ENCODE peak calls at places on chromosome 6, in six cellular contexts. H is neural progenitor cell, S is B cell, C is hepatocyte, P is psoas muscle, B is IMR-90. A is an unnamed sample.

GRCh38 chr6:109292420-109292819 is 89.8 kb downstream of the CD164 start:
- DNase-seq in H (no peak), C (no peak), P (peak; percentile 71), S (no peak), B (no peak), A (no peak)

GRCh38 chr6:137357263-137357947 is 136.8 kb downstream of the OLIG3 start:
- DNase-seq in H (peak; percentile 75), C (peak; percentile 59), B (no peak), S (no peak), P (no peak), A (no peak)

GRCh38 chr6:39251406-39251805 is 22.1 kb upstream of the KCNK5 start:
- DNase-seq in C (peak; percentile 70), B (no peak), H (no peak), S (no peak), P (no peak), A (no peak)

GRCh38 chr6:14804444-14805210 is 441.2 kb upstream of the JARID2 start:
- DNase-seq in B (peak; percentile 86), H (no peak), S (no peak), P (peak; percentile 86), C (peak; percentile 84), A (no peak)

GRCh38 chr6:19731286-19731685 is 105.9 kb upstream of the ID4 start:
- DNase-seq in C (no peak), S (no peak), P (no peak), H (no peak), B (peak; percentile 93), A (no peak)

GRCh38 chr6:20202699-20203302 is 9.5 kb downstream of the MBOAT1 start:
- DNase-seq in C (no peak), H (no peak), P (no peak), B (no peak), S (no peak), A (no peak)

GRCh38 chr6:2225422-2226392 is 19.7 kb downstream of the GMDS start:
- DNase-seq in S (no peak), P (no peak), H (no peak), B (no peak), C (peak; percentile 28), A (no peak)

GRCh38 chr6:113585246-113585645 is 271.9 kb upstream of the MARCKS start:
- DNase-seq in B (no peak), C (no peak), S (no peak), P (no peak), H (no peak), A (no peak)

GRCh38 chr6:39599341-39599740 is 125.9 kb downstream of the KIF6 start:
- DNase-seq in H (no peak), S (no peak), B (no peak), P (no peak), C (no peak), A (no peak)

GRCh38 chr6:166572370-166573261 is 13.9 kb downstream of the RAMACL start:
- DNase-seq in P (no peak), S (no peak), B (peak; percentile 98), H (peak; percentile 40), C (peak; percentile 37), A (no peak)

GRCh38 chr6:111871725-111872520 is 1.3 kb downstream of the FYN start:
- DNase-seq in C (peak; percentile 33), H (peak; percentile 68), B (peak; percentile 30), S (peak; percentile 23), P (no peak), A (no peak)

GRCh38 chr6:111874030-111874425 is 776 bp upstream of the FYN start:
- DNase-seq in C (no peak), H (no peak), B (peak; percentile 20), S (peak; percentile 63), P (no peak), A (no peak)

GRCh38 chr6:111873178-111874029 is at the start of gene FYN:
- DNase-seq in S (peak; percentile 99), C (peak; percentile 99), P (peak; percentile 98), H (peak; percentile 99), B (peak; percentile 92), A (peak; percentile 96)

GRCh38 chr6:111871207-111871606 is 2.0 kb downstream of the FYN start:
- DNase-seq in S (peak; percentile 15), P (no peak), H (no peak), C (no peak), B (no peak), A (no peak)

DNA sequence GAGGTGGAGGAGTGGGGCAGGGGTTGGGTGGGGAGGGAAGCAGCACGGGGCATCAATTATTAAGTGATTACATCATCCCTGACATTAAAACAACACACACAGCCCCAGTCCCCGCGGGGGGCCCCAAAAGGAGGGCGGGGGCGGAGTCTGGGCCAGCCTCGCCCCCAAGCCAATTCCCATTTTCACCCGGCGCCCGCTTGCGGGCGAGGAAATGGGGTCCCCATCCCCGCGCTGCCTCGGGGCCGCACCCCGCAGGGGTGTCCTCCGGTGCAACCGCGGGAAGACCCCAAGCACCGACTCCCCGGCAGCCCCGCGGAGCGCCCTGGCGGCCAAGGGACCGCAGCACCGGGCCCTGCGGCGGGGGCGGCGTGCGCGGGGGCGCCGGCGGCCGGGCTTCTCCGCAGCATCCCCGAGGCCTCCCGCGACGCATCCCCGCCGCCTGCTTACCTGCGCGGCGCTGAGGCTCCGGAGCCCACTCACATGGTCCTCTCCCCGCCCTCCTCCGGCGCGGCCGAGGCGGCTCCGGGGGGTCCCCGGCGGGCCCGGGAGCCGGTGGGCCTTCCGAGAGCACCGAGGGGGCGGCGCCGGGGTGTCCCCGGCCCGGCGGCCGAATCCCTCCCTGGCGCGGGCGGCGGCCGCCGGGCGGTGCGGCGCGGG is 603 bp downstream of the FYN start:
- DNase-seq in P (peak; percentile 71), S (peak; percentile 69), H (peak; percentile 77), C (peak; percentile 61), B (peak; percentile 30), A (no peak)
- TF ChIP-seq CTCF in P (no peak), S (peak; percentile 17), H (peak; percentile 8), C (no peak), B (peak; percentile 15), A (no peak)

GRCh38 chr6:129432738-129433137 is 277.2 kb downstream of the ARHGAP18 start:
- DNase-seq in B (peak; percentile 31), C (no peak), H (no peak), P (no peak), S (no peak), A (no peak)
- TF ChIP-seq CTCF in B (peak; percentile 15), C (no peak), H (peak; percentile 24), P (no peak), S (no peak), A (no peak)

GRCh38 chr6:127585123-127585522 is 8.1 kb downstream of the C6orf58 start:
- DNase-seq in C (no peak), P (no peak), H (no peak), B (no peak), S (no peak), A (no peak)

GRCh38 chr6:127586372-127586771 is 9.4 kb downstream of the C6orf58 start:
- DNase-seq in H (peak; percentile 3), P (no peak), S (no peak), C (peak; percentile 8), B (no peak), A (no peak)

GRCh38 chr6:127578900-127579299 is 1.9 kb downstream of the C6orf58 start:
- DNase-seq in B (no peak), P (no peak), H (no peak), C (no peak), S (no peak), A (no peak)

GRCh38 chr6:127581576-127581975 is 4.6 kb downstream of the C6orf58 start:
- DNase-seq in P (no peak), B (no peak), C (no peak), S (no peak), H (no peak), A (no peak)

GRCh38 chr6:127582777-127583462 is 5.9 kb downstream of the C6orf58 start:
- DNase-seq in B (peak; percentile 89), S (no peak), P (no peak), H (no peak), C (no peak), A (no peak)
- TF ChIP-seq CTCF in B (no peak), S (no peak), P (no peak), H (no peak), C (no peak), A (no peak)

DNA sequence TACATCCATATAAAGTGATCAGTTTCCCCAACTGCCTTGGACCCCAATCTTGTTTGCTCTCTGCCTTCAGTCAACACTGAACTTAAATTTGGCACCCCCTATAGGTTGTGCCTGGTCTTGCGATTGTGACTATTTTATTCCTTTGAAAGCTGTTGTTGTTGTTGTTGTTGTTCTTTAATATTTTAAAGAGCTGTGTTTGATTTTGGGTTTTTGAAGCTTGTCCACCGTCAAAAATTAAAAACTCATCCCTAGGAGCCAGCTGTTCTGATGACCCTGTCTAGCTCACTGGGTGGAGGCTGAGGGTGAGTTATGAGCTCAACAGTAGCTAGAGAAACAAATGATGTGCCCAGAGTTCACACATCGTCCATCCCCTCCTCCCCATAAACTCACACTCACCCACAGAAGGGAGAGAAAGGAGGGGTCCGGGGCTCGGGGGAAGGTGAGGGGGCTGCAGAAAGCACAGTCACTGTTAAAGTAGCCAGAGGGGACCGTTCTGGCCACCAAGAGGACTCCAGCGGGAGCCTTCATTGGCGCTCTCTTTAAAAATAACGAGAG is 4.0 kb downstream of the SIM1 start:
- DNase-seq in P (no peak), S (no peak), B (no peak), H (peak; percentile 71), C (no peak), A (no peak)
- TF ChIP-seq CTCF in P (peak; percentile 62), S (no peak), B (peak; percentile 26), H (peak; percentile 89), C (no peak), A (peak; percentile 31)

DNA sequence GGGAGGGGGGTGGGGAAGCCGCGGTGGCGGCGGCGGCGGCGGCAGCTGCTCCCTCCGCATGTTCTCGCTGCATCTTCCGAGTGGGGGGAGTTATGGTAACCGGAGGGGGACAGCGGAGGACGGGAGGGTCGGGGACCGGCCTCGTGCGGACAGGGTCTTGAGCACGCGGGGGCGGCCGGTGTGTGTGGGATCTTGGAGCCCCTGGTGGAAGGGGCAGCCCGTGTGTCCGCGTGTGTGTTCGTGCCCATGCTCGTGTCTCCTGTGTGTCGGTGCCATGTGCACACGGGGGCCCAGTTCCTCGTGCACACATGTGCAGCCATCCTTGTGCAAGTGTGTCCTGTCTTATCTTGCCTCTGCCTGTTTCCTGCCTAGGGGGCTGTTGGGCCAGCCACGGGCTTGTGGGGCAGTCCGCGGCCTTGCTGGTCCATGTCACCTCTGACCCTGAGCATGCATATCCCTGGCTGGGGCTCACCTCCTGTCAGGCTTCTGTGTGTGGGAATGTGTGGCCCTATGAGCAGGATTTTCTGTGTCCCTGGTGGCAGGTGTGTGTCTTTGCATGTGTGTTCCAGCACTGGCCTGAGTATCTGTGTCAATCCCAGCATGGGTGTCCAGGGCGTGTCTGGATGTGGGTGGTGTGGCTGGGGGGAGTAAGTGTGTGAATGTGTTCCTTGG is 8.5 kb downstream of the SYNGAP1 start:
- DNase-seq in P (no peak), C (peak; percentile 67), B (no peak), S (peak; percentile 65), H (peak; percentile 50), A (no peak)
- TF ChIP-seq CTCF in P (no peak), C (no peak), B (no peak), S (peak; percentile 62), H (peak; percentile 40), A (peak; percentile 62)

GRCh38 chr6:42393339-42393738 is 58.4 kb downstream of the TRERF1 start:
- DNase-seq in B (no peak), S (no peak), H (no peak), C (no peak), P (no peak), A (no peak)

GRCh38 chr6:42394151-42394550 is 57.6 kb downstream of the TRERF1 start:
- DNase-seq in C (no peak), H (no peak), P (no peak), S (no peak), B (no peak), A (no peak)

GRCh38 chr6:42396720-42397119 is 55.0 kb downstream of the TRERF1 start:
- DNase-seq in B (no peak), C (no peak), S (no peak), H (no peak), P (no peak), A (no peak)

GRCh38 chr6:42392871-42393270 is 58.9 kb downstream of the TRERF1 start:
- DNase-seq in S (no peak), C (no peak), P (no peak), B (no peak), H (no peak), A (no peak)

GRCh38 chr6:42394881-42395620 is 56.7 kb downstream of the TRERF1 start:
- DNase-seq in P (no peak), H (no peak), B (no peak), S (peak; percentile 25), C (no peak), A (peak; percentile 62)
- TF ChIP-seq CTCF in P (no peak), H (no peak), B (no peak), S (no peak), C (no peak), A (no peak)

A was measured in CD14-positive monocyte.